ENCODE peak calls at places on chromosomes 2 and 18, in ten cellular contexts. U is GM23338, R is GM12891, S is brain microvascular endothelial cell, K is iris pigment epithelial cell, Z is T-helper 1 cell, V is fibroblast of pulmonary artery, X is sciatic nerve, B is AG10803, O is activated T-cell treated with anti-CD3 and anti-CD28 coated beads for 1 hour. Q is an unnamed sample.

GRCh38 chr18:47981320-47981719 is 50.9 kb upstream of the SMAD2 start:
- DNase-seq in X (no peak), V (no peak), U (no peak), S (no peak), Z (no peak), K (no peak), O (no peak), B (no peak), R (no peak), Q (no peak)

GRCh38 chr18:34976899-34977786 is 64.1 kb upstream of the MAPRE2 start:
- DNase-seq in B (no peak), S (peak), K (peak), U (peak), Z (peak), O (peak), R (peak), V (peak), X (peak), Q (peak)

GRCh38 chr2:201942525-201942924 is 91.1 kb upstream of the FZD7 start:
- DNase-seq in K (no peak), B (no peak), O (no peak), U (no peak), R (no peak), X (no peak), Z (no peak), V (no peak), S (no peak), Q (no peak)

GRCh38 chr2:127859712-127860085 is 1.7 kb upstream of the POLR2D start:
- DNase-seq in U (peak), O (peak), S (no peak), V (no peak), X (no peak), Z (peak), B (no peak), K (no peak), R (peak), Q (peak)

GRCh38 chr2:171523339-171523931 is 1.2 kb downstream of the CYBRD1 start:
- DNase-seq in V (peak), O (no peak), R (peak), B (peak), X (peak), S (peak), U (peak), K (peak), Z (peak), Q (peak)

GRCh38 chr2:106098081-106098480 is 96.0 kb downstream of the UXS1 start:
- DNase-seq in S (no peak), O (no peak), Z (no peak), K (peak), U (peak), R (no peak), B (no peak), V (peak), X (no peak), Q (no peak)

GRCh38 chr18:41150316-41150715 is 804.7 kb upstream of the PIK3C3 start:
- DNase-seq in X (no peak), O (no peak), V (no peak), Z (no peak), S (no peak), B (no peak), R (no peak), U (no peak), K (no peak), Q (no peak)

GRCh38 chr2:175726213-175726612 is 275.9 kb downstream of the LNPK start:
- DNase-seq in S (peak), Z (no peak), R (no peak), O (no peak), V (peak), X (no peak), U (no peak), B (peak), K (peak), Q (no peak)

GRCh38 chr2:46270384-46270783 is 26.8 kb upstream of the EPAS1 start:
- DNase-seq in Z (peak), S (peak), V (no peak), B (peak), O (no peak), X (no peak), R (no peak), K (peak), U (no peak), Q (no peak)

GRCh38 chr2:111168528-111168929 is 47.8 kb downstream of the BCL2L11 start:
- DNase-seq in R (peak), X (no peak), B (peak), Z (peak), O (peak), V (peak), K (peak), S (peak), U (no peak), Q (no peak)

GRCh38 chr2:94870392-94871225 is 621 bp upstream of the TEKT4 start:
- DNase-seq in Z (peak), O (no peak), R (peak), U (peak), K (no peak), B (no peak), S (no peak), X (peak), V (no peak), Q (no peak)

GRCh38 chr2:127582863-127583861 is 47.7 kb downstream of the MYO7B start:
- DNase-seq in U (no peak), R (no peak), Z (no peak), X (peak), B (no peak), O (no peak), K (no peak), S (no peak), V (no peak), Q (no peak)

GRCh38 chr2:26363323-26363722 is 16.7 kb upstream of the ADGRF3 start:
- DNase-seq in K (peak), S (peak), Z (peak), X (no peak), V (no peak), O (no peak), R (no peak), U (no peak), B (no peak), Q (no peak)

GRCh38 chr18:76099931-76100457 is 395.0 kb downstream of the ZNF516 start:
- DNase-seq in X (no peak), U (peak), Z (no peak), O (no peak), S (no peak), B (no peak), K (no peak), V (no peak), R (no peak), Q (no peak)

GRCh38 chr2:200862532-200863000 is 1.9 kb downstream of the CLK1 start:
- DNase-seq in O (peak), B (peak), Z (peak), V (peak), K (peak), S (peak), R (no peak), X (no peak), U (peak), Q (peak)

GRCh38 chr2:23206652-23207051 is 178.3 kb upstream of the KLHL29 start:
- DNase-seq in X (no peak), B (no peak), K (no peak), Z (no peak), S (no peak), O (no peak), R (no peak), V (no peak), U (no peak), Q (no peak)

GRCh38 chr2:233700028-233700635 is 7.4 kb downstream of the UGT1A6 start:
- DNase-seq in U (peak), O (no peak), S (peak), V (peak), R (no peak), B (peak), K (peak), Z (no peak), X (no peak), Q (no peak)

GRCh38 chr2:18117592-18117991 is 239.1 kb downstream of the KCNS3 start:
- DNase-seq in X (no peak), K (peak), V (peak), S (peak), R (no peak), U (peak), O (no peak), B (peak), Z (peak), Q (no peak)

GRCh38 chr2:235504459-235505200 is 10.8 kb downstream of the AGAP1 start:
- DNase-seq in Z (no peak), S (no peak), U (no peak), B (no peak), R (no peak), K (no peak), V (no peak), O (no peak), X (no peak), Q (no peak)

GRCh38 chr2:152367547-152368250 is 32.7 kb downstream of the FMNL2 start:
- DNase-seq in K (peak), U (no peak), V (no peak), S (no peak), O (no peak), X (no peak), Z (no peak), R (no peak), B (no peak), Q (no peak)

GRCh38 chr18:45107425-45107824 is 426.7 kb downstream of the SETBP1 start:
- DNase-seq in S (peak), Z (no peak), O (no peak), B (peak), K (peak), V (peak), X (no peak), R (no peak), U (no peak), Q (no peak)

GRCh38 chr2:28527196-28527595 is 31.3 kb downstream of the PLB1 start:
- DNase-seq in Z (no peak), B (no peak), V (no peak), O (no peak), U (peak), S (no peak), X (no peak), K (no peak), R (no peak), Q (no peak)

GRCh38 chr18:61335737-61336555 is 2.7 kb downstream of the CDH20 start:
- DNase-seq in X (no peak), R (no peak), S (no peak), O (no peak), V (no peak), B (no peak), K (peak), U (no peak), Z (no peak), Q (no peak)

GRCh38 chr2:241659150-241659739 is 21.8 kb downstream of the ATG4B start:
- DNase-seq in B (peak), O (peak), Z (peak), U (peak), X (peak), V (peak), R (no peak), K (peak), S (peak), Q (peak)

GRCh38 chr2:201890447-201890846 is 84.1 kb downstream of the CDK15 start:
- DNase-seq in Z (no peak), O (no peak), R (no peak), K (peak), V (no peak), S (no peak), U (no peak), X (no peak), B (peak), Q (no peak)

GRCh38 chr2:98637401-98638144 is 29.2 kb downstream of the UNC50 start:
- DNase-seq in S (no peak), R (peak), V (no peak), Z (peak), K (no peak), B (no peak), O (no peak), X (no peak), U (no peak), Q (peak)

GRCh38 chr2:230231251-230231650 is 5.7 kb downstream of the SP140 start:
- DNase-seq in O (no peak), B (no peak), K (peak), U (no peak), X (no peak), V (no peak), Z (no peak), S (no peak), R (no peak), Q (no peak)

GRCh38 chr2:20156051-20156730 is 68.7 kb downstream of the SDC1 start:
- DNase-seq in B (no peak), R (no peak), O (no peak), X (no peak), K (no peak), S (no peak), U (no peak), Z (no peak), V (no peak), Q (no peak)

GRCh38 chr2:180291552-180292421 is 284.7 kb upstream of the CWC22 start:
- DNase-seq in O (no peak), Z (no peak), K (no peak), R (no peak), S (peak), B (no peak), X (no peak), V (peak), U (no peak), Q (no peak)

GRCh38 chr2:68692511-68692910 is 42.1 kb upstream of the ARHGAP25 start:
- DNase-seq in B (no peak), V (no peak), X (no peak), K (no peak), U (no peak), R (no peak), S (no peak), O (no peak), Z (no peak), Q (no peak)

Q was measured in CD8-positive, alpha-beta T cell.